ENCODE peak calls at places on chromosomes 12 and 14, in four cellular contexts. W is PC-3, J is ovary, R is foreskin fibroblast. A is an unnamed sample.

GRCh38 chr12:119959435-119959834 is 29.6 kb upstream of the BICDL1 start:
- DNase-seq in W (peak; percentile 12), R (no peak), J (no peak), A (no peak)

GRCh38 chr12:104578453-104578852 is 121.7 kb downstream of the CHST11 start:
- DNase-seq in W (peak; percentile 65), J (no peak), R (peak; percentile 60), A (peak; percentile 66)

GRCh38 chr12:52681551-52682380 is 1.6 kb upstream of the KRT1 start:
- DNase-seq in R (no peak), J (no peak), W (no peak), A (no peak)

GRCh38 chr12:26724309-26724702 is 108.7 kb downstream of the ITPR2 start:
- DNase-seq in R (no peak), W (no peak), J (no peak), A (no peak)

GRCh38 chr12:118070650-118071049 is 9.7 kb upstream of the WSB2 start:
- DNase-seq in W (no peak), R (no peak), J (no peak), A (no peak)

GRCh38 chr14:50311337-50311973 is 574 bp downstream of the L2HGDH start:
- DNase-seq in W (peak; percentile 29), J (no peak), R (no peak), A (peak; percentile 29)

GRCh38 chr12:3594966-3595365 is 104.0 kb downstream of the PRMT8 start:
- DNase-seq in W (no peak), J (no peak), R (no peak), A (no peak)

GRCh38 chr14:27184371-27184901 is 586.6 kb upstream of the NOVA1 start:
- DNase-seq in J (no peak), R (no peak), W (peak; percentile 40), A (peak; percentile 2)

GRCh38 chr14:55102141-55102547 is 26.9 kb upstream of the LGALS3 start:
- DNase-seq in R (peak; percentile 100), J (peak; percentile 77), W (peak; percentile 100), A (peak; percentile 99)
- H3K4me3 ChIP-seq in R (peak overlapping the region; percentile 42), J (no peak overlapping the region), W (peak overlapping the region; percentile 51), A (no peak overlapping the region)

GRCh38 chr12:72133497-72134055 is 138.6 kb upstream of the TRHDE start:
- DNase-seq in R (no peak), W (peak; percentile 28), J (no peak), A (peak; percentile 28)
- TF ChIP-seq CTCF in R (peak; percentile 22), W (peak; percentile 50), J (no peak), A (peak; percentile 37)

DNA sequence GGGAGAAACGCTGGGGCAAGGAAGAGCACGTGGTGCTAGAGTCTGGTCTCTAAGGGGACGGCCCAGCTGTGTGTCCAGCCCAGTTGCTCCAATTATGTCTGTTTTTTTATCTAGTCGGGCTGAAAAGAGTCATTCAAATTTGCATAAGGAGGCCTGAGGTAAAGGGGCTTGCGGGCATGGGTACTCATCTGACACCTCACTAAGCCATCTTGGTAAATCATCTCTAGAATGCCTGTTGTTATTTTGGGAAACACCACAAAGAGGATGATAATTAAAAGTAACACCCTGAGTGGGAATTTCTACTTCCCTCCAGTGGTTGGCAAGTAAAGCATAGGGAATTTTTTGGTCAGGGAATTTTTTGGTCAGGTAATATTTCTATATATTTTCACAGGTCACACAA is 196.1 kb upstream of the ALG10B start:
- DNase-seq in R (no peak), W (no peak), J (no peak), A (no peak)
- H3K4me3 ChIP-seq in R (no peak overlapping the region), W (no peak overlapping the region), J (no peak overlapping the region), A (no peak overlapping the region)

GRCh38 chr14:98899441-98899840 is 372.6 kb downstream of the BCL11B start:
- DNase-seq in J (no peak), R (no peak), W (no peak), A (no peak)

GRCh38 chr14:98900236-98900635 is 371.8 kb downstream of the BCL11B start:
- DNase-seq in W (no peak), J (no peak), R (no peak), A (no peak)

GRCh38 chr14:98900721-98901272 is 371.2 kb downstream of the BCL11B start:
- DNase-seq in J (no peak), R (no peak), W (no peak), A (no peak)

GRCh38 chr14:98903371-98903770 is 368.6 kb downstream of the BCL11B start:
- DNase-seq in J (no peak), W (no peak), R (no peak), A (no peak)

DNA sequence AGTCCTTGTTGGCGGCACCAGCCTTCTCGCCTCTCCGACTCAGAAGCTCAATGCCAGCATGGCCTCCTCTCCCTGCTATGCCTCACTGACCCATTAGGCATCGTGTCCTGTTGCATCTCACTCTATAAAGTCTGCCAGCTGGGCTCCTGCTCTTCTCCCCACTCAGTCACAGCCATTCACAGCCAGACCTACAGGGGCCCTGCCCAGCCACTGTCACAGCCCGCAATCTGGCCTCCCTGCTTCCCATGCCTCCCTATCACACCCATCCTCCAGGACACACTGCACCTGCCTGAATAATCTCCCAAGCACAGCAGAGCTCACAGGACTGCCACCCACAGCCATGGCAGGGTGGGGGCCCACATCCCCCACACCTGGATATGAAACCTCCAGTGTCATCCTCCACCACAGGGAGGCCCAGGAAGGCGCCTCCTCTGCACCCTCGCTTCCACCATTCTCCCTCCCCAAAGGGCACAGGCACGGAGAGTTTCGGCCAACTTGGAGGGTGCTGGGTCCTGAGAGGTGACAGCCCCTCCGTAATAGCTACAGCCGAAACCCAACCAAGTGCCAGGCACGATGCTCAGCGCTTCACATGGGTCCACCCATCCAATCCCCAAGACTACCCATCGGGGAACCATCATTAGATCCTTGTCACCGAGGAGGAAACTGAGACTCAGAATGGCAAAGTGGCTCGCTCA is 370.3 kb downstream of the BCL11B start:
- DNase-seq in R (no peak), W (no peak), J (no peak), A (no peak)
- TF ChIP-seq CTCF in R (no peak), W (no peak), J (no peak), A (no peak)

GRCh38 chr12:131371580-131372475 is 339.1 kb upstream of the SFSWAP start:
- DNase-seq in W (no peak), J (peak; percentile 12), R (no peak), A (no peak)
- H3K4me3 ChIP-seq in W (no peak overlapping the region), J (no peak overlapping the region), R (no peak overlapping the region), A (no peak overlapping the region)

GRCh38 chr12:121823101-121823726 is 19.4 kb downstream of the SETD1B start:
- DNase-seq in J (no peak), R (no peak), W (no peak), A (no peak)
- TF ChIP-seq CTCF in J (no peak), R (no peak), W (peak; percentile 15), A (peak; percentile 34)